ENCODE peak calls at places on chromosomes 16 and 17, in ten cellular contexts. One of them, this sample, is unnamed. For H3K9me3, the result is how much of the 10 kb centered on the place peaks cover.

GRCh38 chr16:24539850-24540484 is 601 bp downstream of the RBBP6 start:
- DNase-seq in neuronal stem cell: no peak
- DNase-seq in neural progenitor cell: peak
- DNase-seq in H1: no peak
- DNase-seq in CD4-positive, CD25-positive, alpha-beta regulatory T cell: peak
- DNase-seq in GM23248: peak
- DNase-seq in prostate gland: peak
- DNase-seq in heart left ventricle: peak
- DNase-seq in gastrocnemius medialis: peak
- DNase-seq in tibial artery: peak
- DNase-seq in this sample: no peak

GRCh38 chr17:69478916-69479315 is 64.4 kb downstream of the MAP2K6 start:
- DNase-seq in neuronal stem cell: no peak
- DNase-seq in neural progenitor cell: no peak
- DNase-seq in H1: peak
- DNase-seq in CD4-positive, CD25-positive, alpha-beta regulatory T cell: no peak
- DNase-seq in GM23248: no peak
- DNase-seq in prostate gland: no peak
- DNase-seq in heart left ventricle: no peak
- DNase-seq in gastrocnemius medialis: no peak
- DNase-seq in tibial artery: no peak
- DNase-seq in this sample: no peak

GRCh38 chr17:44374306-44375195 is 10.9 kb upstream of the FAM171A2 start:
- DNase-seq in neuronal stem cell: no peak
- DNase-seq in neural progenitor cell: peak
- DNase-seq in H1: peak
- DNase-seq in CD4-positive, CD25-positive, alpha-beta regulatory T cell: no peak
- DNase-seq in GM23248: no peak
- DNase-seq in prostate gland: no peak
- DNase-seq in heart left ventricle: no peak
- DNase-seq in gastrocnemius medialis: no peak
- DNase-seq in tibial artery: no peak
- DNase-seq in this sample: no peak

GRCh38 chr16:9176547-9177418 is 85.3 kb downstream of the HAPSTR1 start:
- DNase-seq in neuronal stem cell: no peak
- DNase-seq in neural progenitor cell: no peak
- DNase-seq in H1: no peak
- DNase-seq in CD4-positive, CD25-positive, alpha-beta regulatory T cell: no peak
- DNase-seq in GM23248: no peak
- DNase-seq in prostate gland: no peak
- DNase-seq in heart left ventricle: no peak
- DNase-seq in gastrocnemius medialis: no peak
- DNase-seq in tibial artery: no peak
- DNase-seq in this sample: no peak

GRCh38 chr16:67006930-67007658 is 18.7 kb downstream of the CES4A start:
- DNase-seq in neuronal stem cell: no peak
- DNase-seq in neural progenitor cell: no peak
- DNase-seq in H1: no peak
- DNase-seq in CD4-positive, CD25-positive, alpha-beta regulatory T cell: no peak
- DNase-seq in GM23248: peak
- DNase-seq in prostate gland: no peak
- DNase-seq in heart left ventricle: no peak
- DNase-seq in gastrocnemius medialis: no peak
- DNase-seq in tibial artery: no peak
- DNase-seq in this sample: no peak

GRCh38 chr17:36689089-36689667 is 87.8 kb downstream of the MRM1 start:
- DNase-seq in neuronal stem cell: no peak
- DNase-seq in neural progenitor cell: no peak
- DNase-seq in H1: no peak
- DNase-seq in CD4-positive, CD25-positive, alpha-beta regulatory T cell: no peak
- DNase-seq in GM23248: no peak
- DNase-seq in prostate gland: no peak
- DNase-seq in heart left ventricle: no peak
- DNase-seq in gastrocnemius medialis: no peak
- DNase-seq in tibial artery: no peak
- DNase-seq in this sample: no peak

GRCh38 chr17:38421871-38422819 is 6.1 kb upstream of the ARHGAP23 start:
- DNase-seq in neuronal stem cell: no peak
- DNase-seq in neural progenitor cell: no peak
- DNase-seq in H1: no peak
- DNase-seq in CD4-positive, CD25-positive, alpha-beta regulatory T cell: no peak
- DNase-seq in GM23248: peak
- DNase-seq in prostate gland: no peak
- DNase-seq in heart left ventricle: no peak
- DNase-seq in gastrocnemius medialis: no peak
- DNase-seq in tibial artery: no peak
- DNase-seq in this sample: no peak

GRCh38 chr17:68711858-68712257 is 110.7 kb upstream of the FAM20A start:
- DNase-seq in neuronal stem cell: no peak
- DNase-seq in neural progenitor cell: no peak
- DNase-seq in H1: no peak
- DNase-seq in CD4-positive, CD25-positive, alpha-beta regulatory T cell: no peak
- DNase-seq in GM23248: peak
- DNase-seq in prostate gland: no peak
- DNase-seq in heart left ventricle: no peak
- DNase-seq in gastrocnemius medialis: no peak
- DNase-seq in tibial artery: no peak
- DNase-seq in this sample: no peak

GRCh38 chr17:58301504-58302150 is 20.9 kb upstream of the MPO start:
- DNase-seq in neuronal stem cell: no peak
- DNase-seq in neural progenitor cell: no peak
- DNase-seq in H1: peak
- DNase-seq in CD4-positive, CD25-positive, alpha-beta regulatory T cell: no peak
- DNase-seq in GM23248: no peak
- DNase-seq in prostate gland: no peak
- DNase-seq in heart left ventricle: no peak
- DNase-seq in gastrocnemius medialis: no peak
- DNase-seq in tibial artery: peak
- DNase-seq in this sample: no peak

GRCh38 chr16:1780677-1781072 is 1.7 kb downstream of the SPSB3 start:
- DNase-seq in neuronal stem cell: no peak
- DNase-seq in neural progenitor cell: no peak
- DNase-seq in H1: no peak
- DNase-seq in CD4-positive, CD25-positive, alpha-beta regulatory T cell: no peak
- DNase-seq in GM23248: no peak
- DNase-seq in prostate gland: no peak
- DNase-seq in heart left ventricle: no peak
- DNase-seq in gastrocnemius medialis: no peak
- DNase-seq in tibial artery: no peak
- DNase-seq in this sample: no peak

GRCh38 chr16:1779234-1779701 is 3.1 kb downstream of the SPSB3 start:
- DNase-seq in neuronal stem cell: no peak
- DNase-seq in neural progenitor cell: no peak
- DNase-seq in H1: no peak
- DNase-seq in CD4-positive, CD25-positive, alpha-beta regulatory T cell: no peak
- DNase-seq in GM23248: no peak
- DNase-seq in prostate gland: no peak
- DNase-seq in heart left ventricle: no peak
- DNase-seq in gastrocnemius medialis: no peak
- DNase-seq in tibial artery: no peak
- DNase-seq in this sample: no peak

GRCh38 chr16:1781254-1781653 is 1.1 kb downstream of the SPSB3 start:
- DNase-seq in neuronal stem cell: no peak
- DNase-seq in neural progenitor cell: no peak
- DNase-seq in H1: no peak
- DNase-seq in CD4-positive, CD25-positive, alpha-beta regulatory T cell: no peak
- DNase-seq in GM23248: no peak
- DNase-seq in prostate gland: no peak
- DNase-seq in heart left ventricle: no peak
- DNase-seq in gastrocnemius medialis: no peak
- DNase-seq in tibial artery: no peak
- DNase-seq in this sample: no peak

GRCh38 chr16:1778200-1779179 is 3.9 kb downstream of the SPSB3 start:
- DNase-seq in neuronal stem cell: no peak
- DNase-seq in neural progenitor cell: no peak
- DNase-seq in H1: peak
- DNase-seq in CD4-positive, CD25-positive, alpha-beta regulatory T cell: no peak
- DNase-seq in GM23248: no peak
- DNase-seq in prostate gland: no peak
- DNase-seq in heart left ventricle: peak
- DNase-seq in gastrocnemius medialis: no peak
- DNase-seq in tibial artery: no peak
- DNase-seq in this sample: no peak

DNA sequence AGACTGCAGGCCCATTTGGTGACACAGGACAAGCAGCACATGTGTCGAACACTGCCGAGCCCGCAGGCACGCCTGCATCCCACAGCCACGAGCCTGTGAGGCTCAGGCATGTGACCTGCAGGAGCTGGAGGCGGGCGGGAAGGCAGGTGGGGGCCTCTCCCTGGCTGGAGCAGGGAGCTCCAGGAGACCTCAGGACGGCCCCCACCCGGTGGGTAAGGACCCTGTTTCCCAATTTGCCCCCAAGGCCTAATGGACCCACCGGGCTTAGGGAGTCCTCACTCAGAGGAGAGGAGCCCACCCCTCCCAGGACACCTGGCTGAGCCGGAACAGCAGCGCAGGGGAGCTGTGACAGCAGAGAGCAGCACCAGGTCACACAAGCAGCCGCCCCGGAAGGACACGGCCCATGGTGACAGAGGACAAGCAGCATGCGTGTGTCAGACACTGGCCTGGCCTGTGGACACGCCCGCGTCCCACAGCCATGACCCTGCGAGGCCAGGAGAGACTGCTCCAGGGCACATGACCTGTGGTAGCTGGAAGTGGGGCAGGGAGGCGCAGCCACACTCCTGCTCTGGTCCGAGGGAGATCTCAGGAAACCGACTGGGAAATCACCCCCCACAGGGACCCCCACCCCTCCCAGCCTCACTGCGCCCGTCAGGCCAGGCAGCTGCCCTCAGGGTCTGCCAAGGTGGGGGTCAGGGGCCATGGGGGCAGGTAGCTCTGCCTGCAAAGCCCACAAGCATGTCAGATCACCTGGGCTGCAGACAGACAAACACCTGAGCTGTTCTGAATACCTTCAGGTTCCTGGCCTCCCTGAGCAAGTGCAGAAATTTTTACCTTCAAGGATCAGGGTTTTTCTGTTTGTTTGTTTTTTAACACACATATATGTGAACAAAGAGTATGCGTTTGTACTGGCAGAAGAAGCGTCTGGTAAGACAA is 2.4 kb downstream of the SPSB3 start:
- DNase-seq in neuronal stem cell: no peak
- DNase-seq in neural progenitor cell: no peak
- DNase-seq in H1: no peak
- DNase-seq in CD4-positive, CD25-positive, alpha-beta regulatory T cell: no peak
- DNase-seq in GM23248: no peak
- DNase-seq in prostate gland: no peak
- DNase-seq in heart left ventricle: no peak
- DNase-seq in gastrocnemius medialis: no peak
- DNase-seq in tibial artery: no peak
- DNase-seq in this sample: no peak
- H3K9me3 ChIP-seq in neuronal stem cell: under half
- H3K9me3 ChIP-seq in neural progenitor cell: under half
- H3K9me3 ChIP-seq in H1: under half
- H3K9me3 ChIP-seq in CD4-positive, CD25-positive, alpha-beta regulatory T cell: under half
- H3K9me3 ChIP-seq in GM23248: under half
- H3K9me3 ChIP-seq in prostate gland: under half
- H3K9me3 ChIP-seq in heart left ventricle: under half
- H3K9me3 ChIP-seq in gastrocnemius medialis: under half
- H3K9me3 ChIP-seq in tibial artery: under half
- H3K9me3 ChIP-seq in this sample: under half

GRCh38 chr16:82379601-82380000 is 209.6 kb upstream of the MPHOSPH6 start:
- DNase-seq in neuronal stem cell: no peak
- DNase-seq in neural progenitor cell: no peak
- DNase-seq in H1: no peak
- DNase-seq in CD4-positive, CD25-positive, alpha-beta regulatory T cell: no peak
- DNase-seq in GM23248: no peak
- DNase-seq in prostate gland: no peak
- DNase-seq in heart left ventricle: no peak
- DNase-seq in gastrocnemius medialis: no peak
- DNase-seq in tibial artery: no peak
- DNase-seq in this sample: no peak
- H3K27ac ChIP-seq in neuronal stem cell: no peak
- H3K27ac ChIP-seq in neural progenitor cell: no peak
- H3K27ac ChIP-seq in H1: no peak
- H3K27ac ChIP-seq in CD4-positive, CD25-positive, alpha-beta regulatory T cell: no peak
- H3K27ac ChIP-seq in GM23248: no peak
- H3K27ac ChIP-seq in prostate gland: no peak
- H3K27ac ChIP-seq in heart left ventricle: no peak
- H3K27ac ChIP-seq in gastrocnemius medialis: no peak
- H3K27ac ChIP-seq in tibial artery: no peak
- H3K27ac ChIP-seq in this sample: no peak

DNA sequence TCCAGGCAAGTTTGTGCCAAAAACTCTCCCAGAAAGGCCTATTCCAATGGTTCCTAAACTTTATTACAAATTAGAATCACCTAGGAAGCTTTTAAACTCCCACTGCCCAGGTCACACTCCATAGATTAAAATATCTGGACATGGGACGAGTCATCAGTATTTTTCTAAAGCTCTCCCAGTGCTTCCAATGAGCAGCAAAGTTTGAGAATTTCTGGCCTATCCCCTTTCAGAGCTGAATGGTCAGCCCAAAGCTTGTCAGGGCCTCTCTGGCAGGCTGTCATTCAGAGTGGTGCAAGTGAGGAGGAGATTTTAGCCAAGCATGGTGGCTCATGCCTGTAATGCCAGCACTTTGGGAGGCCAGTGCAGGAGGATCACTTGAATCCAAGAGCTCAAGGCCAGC is 2.4 kb downstream of the BCL6B start:
- DNase-seq in neuronal stem cell: no peak
- DNase-seq in neural progenitor cell: no peak
- DNase-seq in H1: no peak
- DNase-seq in CD4-positive, CD25-positive, alpha-beta regulatory T cell: no peak
- DNase-seq in GM23248: no peak
- DNase-seq in prostate gland: no peak
- DNase-seq in heart left ventricle: no peak
- DNase-seq in gastrocnemius medialis: no peak
- DNase-seq in tibial artery: no peak
- DNase-seq in this sample: no peak
- H3K9me3 ChIP-seq in neuronal stem cell: under half
- H3K9me3 ChIP-seq in neural progenitor cell: under half
- H3K9me3 ChIP-seq in H1: under half
- H3K9me3 ChIP-seq in CD4-positive, CD25-positive, alpha-beta regulatory T cell: under half
- H3K9me3 ChIP-seq in GM23248: under half
- H3K9me3 ChIP-seq in prostate gland: under half
- H3K9me3 ChIP-seq in heart left ventricle: under half
- H3K9me3 ChIP-seq in gastrocnemius medialis: under half
- H3K9me3 ChIP-seq in tibial artery: under half
- H3K9me3 ChIP-seq in this sample: under half

GRCh38 chr17:2029911-2030778 is at the start of gene DPH1:
- DNase-seq in neuronal stem cell: peak
- DNase-seq in neural progenitor cell: peak
- DNase-seq in H1: peak
- DNase-seq in CD4-positive, CD25-positive, alpha-beta regulatory T cell: peak
- DNase-seq in GM23248: peak
- DNase-seq in prostate gland: peak
- DNase-seq in heart left ventricle: peak
- DNase-seq in gastrocnemius medialis: peak
- DNase-seq in tibial artery: peak
- DNase-seq in this sample: no peak
- H3K27ac ChIP-seq in neuronal stem cell: no peak
- H3K27ac ChIP-seq in neural progenitor cell: no peak
- H3K27ac ChIP-seq in H1: no peak
- H3K27ac ChIP-seq in CD4-positive, CD25-positive, alpha-beta regulatory T cell: peak
- H3K27ac ChIP-seq in GM23248: peak
- H3K27ac ChIP-seq in prostate gland: peak
- H3K27ac ChIP-seq in heart left ventricle: peak
- H3K27ac ChIP-seq in gastrocnemius medialis: peak
- H3K27ac ChIP-seq in tibial artery: peak
- H3K27ac ChIP-seq in this sample: peak